ENCODE peak calls at places on chromosomes 6 and 20, in four cellular contexts. B, W, D and G are unnamed samples.

GRCh38 chr6:111846061-111846460 is 27.2 kb downstream of the FYN start:
- DNase-seq in B (no peak), D (no peak), W (no peak), G (no peak)

GRCh38 chr6:46269447-46270229 is 98.9 kb upstream of the ENPP5 start:
- DNase-seq in D (no peak), W (no peak), B (no peak), G (no peak)

GRCh38 chr6:25369043-25369442 is 89.9 kb downstream of the CARMIL1 start:
- DNase-seq in D (no peak), B (no peak), W (no peak), G (no peak)

GRCh38 chr6:163722293-163722692 is 307.8 kb downstream of the QKI start:
- DNase-seq in W (no peak), B (no peak), D (no peak), G (no peak)

GRCh38 chr6:2940010-2940850 is 31.1 kb downstream of the SERPINB6 start:
- DNase-seq in W (no peak), D (no peak), B (peak; percentile 11), G (no peak)

GRCh38 chr6:170160031-170160627 is 130.7 kb downstream of the DLL1 start:
- DNase-seq in W (peak; percentile 5), B (no peak), D (no peak), G (no peak)

GRCh38 chr20:19552144-19552895 is 205.7 kb upstream of the RIN2 start:
- DNase-seq in D (no peak), B (peak; percentile 25), W (no peak), G (no peak)

GRCh38 chr20:58693226-58694006 is 816 bp downstream of the NPEPL1 start:
- DNase-seq in B (peak; percentile 24), D (no peak), W (no peak), G (no peak)

GRCh38 chr6:33492093-33492492 is 37.7 kb downstream of the ZBTB9 start:
- DNase-seq in W (no peak), D (no peak), B (no peak), G (no peak)

GRCh38 chr6:159929819-159930218 is 39.0 kb downstream of the MAS1 start:
- DNase-seq in D (no peak), W (no peak), B (no peak), G (no peak)